ENCODE peak calls at places on chromosomes 12 and 14, in six cellular contexts. One of them, this sample, is unnamed.

GRCh38 chr12:21471294-21471693 is 30.1 kb downstream of the RECQL start:
- DNase-seq in tibial nerve: no peak
- DNase-seq in Panc1: no peak
- DNase-seq in CD4-positive, alpha-beta T cell: no peak
- DNase-seq in astrocyte of the spinal cord: no peak
- DNase-seq in GM13977: no peak
- DNase-seq in this sample: no peak

GRCh38 chr12:93197067-93197593 is 180.6 kb upstream of the NUDT4 start:
- DNase-seq in astrocyte of the spinal cord: no peak
- DNase-seq in tibial nerve: no peak
- DNase-seq in Panc1: no peak
- DNase-seq in GM13977: no peak
- DNase-seq in CD4-positive, alpha-beta T cell: no peak
- DNase-seq in this sample: no peak

GRCh38 chr14:31297112-31297511 is 89.5 kb upstream of the HECTD1 start:
- DNase-seq in astrocyte of the spinal cord: no peak
- DNase-seq in CD4-positive, alpha-beta T cell: no peak
- DNase-seq in Panc1: no peak
- DNase-seq in tibial nerve: no peak
- DNase-seq in GM13977: no peak
- DNase-seq in this sample: no peak

GRCh38 chr12:107635139-107635538 is 50.5 kb upstream of the PWP1 start:
- DNase-seq in GM13977: no peak
- DNase-seq in CD4-positive, alpha-beta T cell: no peak
- DNase-seq in Panc1: no peak
- DNase-seq in astrocyte of the spinal cord: peak; percentile 5
- DNase-seq in tibial nerve: no peak
- DNase-seq in this sample: no peak

GRCh38 chr14:65160091-65160490 is 57.8 kb upstream of the MAX start:
- DNase-seq in CD4-positive, alpha-beta T cell: no peak
- DNase-seq in tibial nerve: no peak
- DNase-seq in GM13977: no peak
- DNase-seq in Panc1: no peak
- DNase-seq in astrocyte of the spinal cord: no peak
- DNase-seq in this sample: no peak

GRCh38 chr12:130186631-130187269 is 24.5 kb downstream of the FZD10 start:
- DNase-seq in Panc1: no peak
- DNase-seq in astrocyte of the spinal cord: no peak
- DNase-seq in tibial nerve: no peak
- DNase-seq in CD4-positive, alpha-beta T cell: no peak
- DNase-seq in GM13977: no peak
- DNase-seq in this sample: no peak

GRCh38 chr12:69987453-69988102 is 162.6 kb downstream of the MYRFL start:
- DNase-seq in Panc1: no peak
- DNase-seq in tibial nerve: peak; percentile 55
- DNase-seq in astrocyte of the spinal cord: peak; percentile 82
- DNase-seq in CD4-positive, alpha-beta T cell: no peak
- DNase-seq in GM13977: no peak
- DNase-seq in this sample: no peak

GRCh38 chr12:65911321-65911720 is 87.0 kb downstream of the HMGA2 start:
- DNase-seq in Panc1: no peak
- DNase-seq in CD4-positive, alpha-beta T cell: no peak
- DNase-seq in astrocyte of the spinal cord: peak; percentile 53
- DNase-seq in tibial nerve: peak; percentile 41
- DNase-seq in GM13977: no peak
- DNase-seq in this sample: no peak

GRCh38 chr12:98587084-98587483 is 6.4 kb upstream of the SLC25A3 start:
- DNase-seq in GM13977: no peak
- DNase-seq in astrocyte of the spinal cord: no peak
- DNase-seq in Panc1: no peak
- DNase-seq in CD4-positive, alpha-beta T cell: no peak
- DNase-seq in tibial nerve: no peak
- DNase-seq in this sample: no peak

GRCh38 chr12:107359382-107359781 is 266.0 kb upstream of the CRY1 start:
- DNase-seq in astrocyte of the spinal cord: peak; percentile 79
- DNase-seq in tibial nerve: no peak
- DNase-seq in GM13977: no peak
- DNase-seq in Panc1: no peak
- DNase-seq in CD4-positive, alpha-beta T cell: no peak
- DNase-seq in this sample: no peak

GRCh38 chr14:95500772-95501401 is 15.6 kb downstream of the SYNE3 start:
- DNase-seq in Panc1: peak; percentile 65
- DNase-seq in astrocyte of the spinal cord: peak; percentile 86
- DNase-seq in GM13977: no peak
- DNase-seq in tibial nerve: peak; percentile 63
- DNase-seq in CD4-positive, alpha-beta T cell: no peak
- DNase-seq in this sample: no peak

GRCh38 chr14:64812412-64812811 is 67.3 kb downstream of the SPTB start:
- DNase-seq in tibial nerve: no peak
- DNase-seq in astrocyte of the spinal cord: no peak
- DNase-seq in Panc1: no peak
- DNase-seq in CD4-positive, alpha-beta T cell: peak; percentile 52
- DNase-seq in GM13977: no peak
- DNase-seq in this sample: no peak

GRCh38 chr14:79972230-79972629 is 239.1 kb downstream of the DIO2 start:
- DNase-seq in astrocyte of the spinal cord: peak; percentile 49
- DNase-seq in GM13977: no peak
- DNase-seq in tibial nerve: no peak
- DNase-seq in Panc1: no peak
- DNase-seq in CD4-positive, alpha-beta T cell: no peak
- DNase-seq in this sample: no peak

GRCh38 chr12:56833780-56834179 is 70.7 kb downstream of the HSD17B6 start:
- DNase-seq in tibial nerve: no peak
- DNase-seq in CD4-positive, alpha-beta T cell: no peak
- DNase-seq in GM13977: no peak
- DNase-seq in Panc1: no peak
- DNase-seq in astrocyte of the spinal cord: no peak
- DNase-seq in this sample: no peak

GRCh38 chr12:124497039-124497438 is 70.4 kb downstream of the NCOR2 start:
- DNase-seq in tibial nerve: no peak
- DNase-seq in Panc1: no peak
- DNase-seq in CD4-positive, alpha-beta T cell: no peak
- DNase-seq in GM13977: no peak
- DNase-seq in astrocyte of the spinal cord: no peak
- DNase-seq in this sample: no peak

GRCh38 chr12:16076553-16076952 is 165.4 kb downstream of the DERA start:
- DNase-seq in CD4-positive, alpha-beta T cell: no peak
- DNase-seq in astrocyte of the spinal cord: peak; percentile 11
- DNase-seq in Panc1: peak; percentile 17
- DNase-seq in GM13977: peak; percentile 23
- DNase-seq in tibial nerve: no peak
- DNase-seq in this sample: no peak

GRCh38 chr14:49586673-49587460 is 687 bp upstream of the RPS29 start:
- DNase-seq in GM13977: peak; percentile 50
- DNase-seq in tibial nerve: no peak
- DNase-seq in astrocyte of the spinal cord: peak; percentile 86
- DNase-seq in CD4-positive, alpha-beta T cell: peak; percentile 25
- DNase-seq in Panc1: peak; percentile 74
- DNase-seq in this sample: no peak

GRCh38 chr14:65277027-65277426 is 135.5 kb upstream of the FUT8 start:
- DNase-seq in GM13977: no peak
- DNase-seq in CD4-positive, alpha-beta T cell: no peak
- DNase-seq in tibial nerve: no peak
- DNase-seq in astrocyte of the spinal cord: no peak
- DNase-seq in Panc1: no peak
- DNase-seq in this sample: no peak

GRCh38 chr14:100607611-100607956 is 20.4 kb upstream of the BEGAIN start:
- DNase-seq in astrocyte of the spinal cord: no peak
- DNase-seq in GM13977: no peak
- DNase-seq in Panc1: no peak
- DNase-seq in tibial nerve: no peak
- DNase-seq in CD4-positive, alpha-beta T cell: no peak
- DNase-seq in this sample: no peak

GRCh38 chr12:30784508-30784907 is 29.8 kb upstream of the CAPRIN2 start:
- DNase-seq in tibial nerve: no peak
- DNase-seq in CD4-positive, alpha-beta T cell: no peak
- DNase-seq in astrocyte of the spinal cord: no peak
- DNase-seq in GM13977: no peak
- DNase-seq in Panc1: no peak
- DNase-seq in this sample: no peak

GRCh38 chr12:50825372-50825838 is 17.3 kb upstream of the TMPRSS12 start:
- DNase-seq in astrocyte of the spinal cord: peak; percentile 83
- DNase-seq in Panc1: peak; percentile 41
- DNase-seq in tibial nerve: no peak
- DNase-seq in CD4-positive, alpha-beta T cell: no peak
- DNase-seq in GM13977: peak; percentile 39
- DNase-seq in this sample: no peak

GRCh38 chr12:47102845-47103666 is 23.3 kb upstream of the AMIGO2 start:
- DNase-seq in astrocyte of the spinal cord: peak; percentile 32
- DNase-seq in GM13977: no peak
- DNase-seq in Panc1: no peak
- DNase-seq in CD4-positive, alpha-beta T cell: no peak
- DNase-seq in tibial nerve: no peak
- DNase-seq in this sample: no peak

GRCh38 chr12:89244536-89244935 is 107.8 kb downstream of the DUSP6 start:
- DNase-seq in GM13977: peak; percentile 4
- DNase-seq in Panc1: no peak
- DNase-seq in astrocyte of the spinal cord: no peak
- DNase-seq in CD4-positive, alpha-beta T cell: no peak
- DNase-seq in tibial nerve: no peak
- DNase-seq in this sample: no peak

GRCh38 chr12:59548930-59549329 is 46.9 kb upstream of the SLC16A7 start:
- DNase-seq in Panc1: no peak
- DNase-seq in CD4-positive, alpha-beta T cell: no peak
- DNase-seq in GM13977: no peak
- DNase-seq in tibial nerve: no peak
- DNase-seq in astrocyte of the spinal cord: no peak
- DNase-seq in this sample: no peak

GRCh38 chr12:3553681-3554546 is 62.9 kb downstream of the PRMT8 start:
- DNase-seq in GM13977: no peak
- DNase-seq in astrocyte of the spinal cord: no peak
- DNase-seq in Panc1: no peak
- DNase-seq in CD4-positive, alpha-beta T cell: no peak
- DNase-seq in tibial nerve: no peak
- DNase-seq in this sample: no peak

GRCh38 chr14:97138801-97139200 is 341.6 kb downstream of the VRK1 start:
- DNase-seq in GM13977: no peak
- DNase-seq in Panc1: no peak
- DNase-seq in CD4-positive, alpha-beta T cell: no peak
- DNase-seq in tibial nerve: no peak
- DNase-seq in astrocyte of the spinal cord: no peak
- DNase-seq in this sample: no peak

GRCh38 chr12:117231750-117232149 is 41.5 kb upstream of the FBXO21 start:
- DNase-seq in astrocyte of the spinal cord: no peak
- DNase-seq in CD4-positive, alpha-beta T cell: no peak
- DNase-seq in GM13977: no peak
- DNase-seq in tibial nerve: no peak
- DNase-seq in Panc1: no peak
- DNase-seq in this sample: no peak

GRCh38 chr14:64770751-64771150 is 66.5 kb downstream of the PLEKHG3 start:
- DNase-seq in Panc1: no peak
- DNase-seq in CD4-positive, alpha-beta T cell: no peak
- DNase-seq in GM13977: no peak
- DNase-seq in astrocyte of the spinal cord: no peak
- DNase-seq in tibial nerve: no peak
- DNase-seq in this sample: no peak

GRCh38 chr14:91963465-91963864 is 16.0 kb upstream of the FBLN5 start:
- DNase-seq in GM13977: no peak
- DNase-seq in astrocyte of the spinal cord: peak; percentile 55
- DNase-seq in Panc1: no peak
- DNase-seq in CD4-positive, alpha-beta T cell: no peak
- DNase-seq in tibial nerve: no peak
- DNase-seq in this sample: no peak

GRCh38 chr12:63353559-63353958 is 202.6 kb upstream of the AVPR1A start:
- DNase-seq in CD4-positive, alpha-beta T cell: no peak
- DNase-seq in tibial nerve: no peak
- DNase-seq in astrocyte of the spinal cord: peak; percentile 26
- DNase-seq in Panc1: no peak
- DNase-seq in GM13977: no peak
- DNase-seq in this sample: no peak
- TF ChIP-seq CTCF in CD4-positive, alpha-beta T cell: no peak
- TF ChIP-seq CTCF in tibial nerve: no peak
- TF ChIP-seq CTCF in astrocyte of the spinal cord: peak; percentile 13
- TF ChIP-seq CTCF in Panc1: no peak
- TF ChIP-seq CTCF in GM13977: no peak
- TF ChIP-seq CTCF in this sample: no peak

DNA sequence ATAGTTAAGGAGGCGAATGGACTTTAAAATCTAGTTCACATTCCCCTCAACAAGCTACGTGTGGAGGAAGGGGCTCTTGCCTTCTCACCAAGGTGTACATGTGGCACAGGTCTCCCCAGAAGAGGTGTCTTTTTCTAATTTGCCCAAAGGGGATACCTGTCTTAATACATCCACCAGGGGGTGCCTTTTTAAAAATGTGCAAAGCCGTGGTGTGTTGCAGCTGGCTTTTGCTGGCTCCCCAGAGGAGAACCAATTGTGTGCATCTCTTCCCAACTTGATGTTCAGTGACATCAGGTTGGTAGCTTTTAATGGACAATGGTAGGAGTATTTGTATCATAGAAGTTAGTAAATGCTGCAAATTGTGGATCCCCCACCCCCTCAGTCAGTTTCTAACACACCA is 33.8 kb downstream of the CREBL2 start:
- DNase-seq in Panc1: no peak
- DNase-seq in tibial nerve: no peak
- DNase-seq in astrocyte of the spinal cord: peak; percentile 30
- DNase-seq in GM13977: peak; percentile 48
- DNase-seq in CD4-positive, alpha-beta T cell: peak; percentile 34
- DNase-seq in this sample: no peak
- TF ChIP-seq CTCF in Panc1: peak; percentile 59
- TF ChIP-seq CTCF in tibial nerve: no peak
- TF ChIP-seq CTCF in astrocyte of the spinal cord: peak; percentile 46
- TF ChIP-seq CTCF in GM13977: peak; percentile 56
- TF ChIP-seq CTCF in CD4-positive, alpha-beta T cell: peak; percentile 56
- TF ChIP-seq CTCF in this sample: peak; percentile 33

GRCh38 chr12:75889214-75889613 is 142.4 kb downstream of the PHLDA1 start:
- DNase-seq in CD4-positive, alpha-beta T cell: no peak
- DNase-seq in Panc1: no peak
- DNase-seq in tibial nerve: no peak
- DNase-seq in GM13977: no peak
- DNase-seq in astrocyte of the spinal cord: no peak
- DNase-seq in this sample: no peak

GRCh38 chr12:75888398-75888797 is 143.2 kb downstream of the PHLDA1 start:
- DNase-seq in tibial nerve: no peak
- DNase-seq in CD4-positive, alpha-beta T cell: no peak
- DNase-seq in GM13977: no peak
- DNase-seq in Panc1: no peak
- DNase-seq in astrocyte of the spinal cord: no peak
- DNase-seq in this sample: no peak

GRCh38 chr12:75891072-75891471 is 140.5 kb downstream of the PHLDA1 start:
- DNase-seq in GM13977: no peak
- DNase-seq in astrocyte of the spinal cord: no peak
- DNase-seq in Panc1: no peak
- DNase-seq in CD4-positive, alpha-beta T cell: no peak
- DNase-seq in tibial nerve: no peak
- DNase-seq in this sample: no peak

GRCh38 chr12:75890660-75891059 is 140.9 kb downstream of the PHLDA1 start:
- DNase-seq in astrocyte of the spinal cord: no peak
- DNase-seq in CD4-positive, alpha-beta T cell: no peak
- DNase-seq in GM13977: no peak
- DNase-seq in tibial nerve: no peak
- DNase-seq in Panc1: no peak
- DNase-seq in this sample: no peak

GRCh38 chr12:75890141-75890540 is 141.4 kb downstream of the PHLDA1 start:
- DNase-seq in GM13977: no peak
- DNase-seq in astrocyte of the spinal cord: peak; percentile 44
- DNase-seq in tibial nerve: no peak
- DNase-seq in Panc1: no peak
- DNase-seq in CD4-positive, alpha-beta T cell: no peak
- DNase-seq in this sample: no peak
- TF ChIP-seq CTCF in GM13977: no peak
- TF ChIP-seq CTCF in astrocyte of the spinal cord: no peak
- TF ChIP-seq CTCF in tibial nerve: no peak
- TF ChIP-seq CTCF in Panc1: no peak
- TF ChIP-seq CTCF in CD4-positive, alpha-beta T cell: no peak
- TF ChIP-seq CTCF in this sample: no peak

GRCh38 chr12:102300824-102301461 is 103.3 kb upstream of the PMCH start:
- DNase-seq in CD4-positive, alpha-beta T cell: no peak
- DNase-seq in Panc1: peak; percentile 4
- DNase-seq in GM13977: peak; percentile 43
- DNase-seq in astrocyte of the spinal cord: peak; percentile 42
- DNase-seq in tibial nerve: no peak
- DNase-seq in this sample: no peak
- TF ChIP-seq CTCF in CD4-positive, alpha-beta T cell: no peak
- TF ChIP-seq CTCF in Panc1: peak; percentile 17
- TF ChIP-seq CTCF in GM13977: peak; percentile 52
- TF ChIP-seq CTCF in astrocyte of the spinal cord: peak; percentile 22
- TF ChIP-seq CTCF in tibial nerve: no peak
- TF ChIP-seq CTCF in this sample: no peak